ENCODE peak calls at places on chromosomes 11 and 22, in nine cellular contexts. F is cardiac muscle cell, I is heart right ventricle, Q is pancreas, B is A549, L is choroid plexus epithelial cell, A is cardiac fibroblast, M is kidney, N is colonic mucosa. H is an unnamed sample.

GRCh38 chr11:126440276-126440675 is 84.8 kb downstream of the ST3GAL4 start:
- DNase-seq in Q (no peak), L (no peak), F (no peak), A (no peak), I (no peak), M (no peak), B (no peak), N (no peak), H (no peak)

GRCh38 chr22:26276530-26277200 is 107.4 kb downstream of the SEZ6L start:
- DNase-seq in A (no peak), M (no peak), L (no peak), F (no peak), N (no peak), I (no peak), B (no peak), Q (no peak), H (no peak)

GRCh38 chr11:23727821-23728220 is 769.0 kb upstream of the LUZP2 start:
- DNase-seq in I (no peak), M (no peak), N (no peak), A (peak; percentile 30), B (peak; percentile 4), L (peak; percentile 90), F (peak; percentile 43), Q (no peak), H (no peak)

GRCh38 chr22:39946571-39947407 is 13.4 kb upstream of the TMA7B start:
- DNase-seq in F (no peak), Q (peak; percentile 47), A (no peak), I (no peak), M (no peak), N (no peak), L (no peak), B (no peak), H (no peak)

GRCh38 chr22:31085493-31085824 is 4.3 kb downstream of the SMTN start:
- DNase-seq in L (no peak), M (no peak), Q (peak; percentile 57), B (no peak), N (peak; percentile 38), I (peak; percentile 56), A (peak; percentile 36), F (peak; percentile 76), H (no peak)

GRCh38 chr11:13984616-13985474 is 22.3 kb downstream of the SPON1 start:
- DNase-seq in F (peak; percentile 44), I (no peak), A (peak; percentile 4), B (no peak), L (no peak), M (no peak), Q (no peak), N (no peak), H (peak; percentile 94)

GRCh38 chr11:69382131-69383128 is 88.5 kb downstream of the MYEOV start:
- DNase-seq in M (peak; percentile 65), Q (no peak), F (peak; percentile 43), N (no peak), L (peak; percentile 36), B (no peak), A (peak; percentile 53), I (peak; percentile 43), H (peak; percentile 67)

GRCh38 chr11:61160487-61161189 is 588 bp downstream of the VPS37C start:
- DNase-seq in I (no peak), Q (no peak), B (no peak), M (no peak), A (peak; percentile 21), L (peak; percentile 11), N (no peak), F (no peak), H (peak; percentile 16)

DNA sequence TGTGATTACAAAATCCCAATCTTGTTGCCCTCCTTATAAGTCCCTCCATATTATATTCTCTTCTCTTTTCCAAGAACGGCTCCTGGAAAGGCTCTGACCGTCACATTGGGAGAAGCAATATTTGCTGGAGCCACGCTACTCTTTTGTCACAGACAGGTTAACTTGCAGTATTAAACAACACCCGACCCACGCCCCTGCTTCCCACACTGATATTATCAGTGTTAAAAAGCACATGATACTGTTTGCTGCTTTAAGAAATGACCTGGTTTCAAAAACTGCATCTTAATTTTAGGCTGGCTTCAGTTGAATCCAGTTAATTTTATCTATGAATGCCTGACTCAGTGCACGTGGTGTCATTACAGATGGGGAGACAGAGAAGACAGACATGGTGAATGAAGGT is 3.1 kb downstream of the FLI1 start:
- DNase-seq in B (no peak), Q (no peak), M (no peak), A (no peak), I (no peak), L (no peak), F (no peak), N (no peak), H (no peak)
- H3K4me3 ChIP-seq in B (no peak overlapping the region), Q (no peak overlapping the region), M (no peak overlapping the region), A (no peak overlapping the region), I (peak overlapping the region; percentile 74), L (no peak overlapping the region), F (no peak overlapping the region), N (no peak overlapping the region), H (no peak overlapping the region)

GRCh38 chr11:92557848-92558247 is 333.2 kb downstream of the FAT3 start:
- DNase-seq in I (no peak), M (no peak), A (no peak), F (no peak), L (no peak), Q (no peak), B (no peak), N (no peak), H (no peak)
- TF ChIP-seq CTCF in I (no peak), M (no peak), A (no peak), F (no peak), L (no peak), Q (no peak), B (no peak), N (no peak), H (no peak)

GRCh38 chr11:10301656-10302293 is 3.1 kb upstream of the ADM start:
- DNase-seq in A (peak; percentile 86), L (peak; percentile 87), Q (no peak), F (peak; percentile 76), B (no peak), I (no peak), M (no peak), N (no peak), H (peak; percentile 96)
- H3K4me3 ChIP-seq in A (peak overlapping the region; percentile 98), L (peak overlapping the region; percentile 98), Q (peak overlapping the region; percentile 53), F (peak overlapping the region; percentile 68), B (peak overlapping the region; percentile 75), I (peak overlapping the region; percentile 65), M (peak overlapping the region; percentile 99), N (peak overlapping the region; percentile 78), H (peak overlapping the region; percentile 92)

GRCh38 chr11:12523180-12523924 is 146.0 kb downstream of the PARVA start:
- DNase-seq in I (no peak), Q (no peak), B (no peak), N (no peak), A (no peak), F (no peak), M (no peak), L (no peak), H (peak; percentile 85)
- TF ChIP-seq CTCF in I (no peak), Q (no peak), B (no peak), N (no peak), A (no peak), F (no peak), M (no peak), L (no peak), H (no peak)

H was measured in fibroblast of villous mesenchyme.